ENCODE peak calls at places on chromosomes 4 and X, in ten cellular contexts. One of them, this sample, is unnamed.

GRCh38 chr4:97646997-97647396 is 496.3 kb downstream of the STPG2 start:
- DNase-seq in transverse colon: no peak
- DNase-seq in suprapubic skin: no peak
- DNase-seq in NB4: no peak
- DNase-seq in GM12865: no peak
- DNase-seq in dorsolateral prefrontal cortex: peak
- DNase-seq in brain microvascular endothelial cell: peak
- DNase-seq in IMR-90: no peak
- DNase-seq in RWPE1: no peak
- DNase-seq in fibroblast of pulmonary artery: peak
- DNase-seq in this sample: peak

GRCh38 chrX:45801554-45801953 is 600.9 kb upstream of the DIPK2B start:
- DNase-seq in dorsolateral prefrontal cortex: no peak
- DNase-seq in fibroblast of pulmonary artery: peak
- DNase-seq in GM12865: peak
- DNase-seq in NB4: peak
- DNase-seq in RWPE1: no peak
- DNase-seq in brain microvascular endothelial cell: peak
- DNase-seq in transverse colon: no peak
- DNase-seq in IMR-90: peak
- DNase-seq in suprapubic skin: no peak
- DNase-seq in this sample: peak

GRCh38 chr4:2934077-2934812 is 29.0 kb downstream of the NOP14 start:
- DNase-seq in RWPE1: no peak
- DNase-seq in GM12865: peak
- DNase-seq in brain microvascular endothelial cell: peak
- DNase-seq in dorsolateral prefrontal cortex: no peak
- DNase-seq in NB4: peak
- DNase-seq in IMR-90: peak
- DNase-seq in suprapubic skin: peak
- DNase-seq in transverse colon: peak
- DNase-seq in fibroblast of pulmonary artery: peak
- DNase-seq in this sample: peak

GRCh38 chrX:38232287-38232686 is 11.6 kb upstream of the SRPX start:
- DNase-seq in suprapubic skin: no peak
- DNase-seq in dorsolateral prefrontal cortex: no peak
- DNase-seq in brain microvascular endothelial cell: peak
- DNase-seq in NB4: no peak
- DNase-seq in RWPE1: no peak
- DNase-seq in fibroblast of pulmonary artery: peak
- DNase-seq in transverse colon: no peak
- DNase-seq in GM12865: peak
- DNase-seq in IMR-90: peak
- DNase-seq in this sample: peak

GRCh38 chrX:39928704-39929439 is 168.9 kb downstream of the BCOR start:
- DNase-seq in NB4: no peak
- DNase-seq in dorsolateral prefrontal cortex: no peak
- DNase-seq in RWPE1: peak
- DNase-seq in suprapubic skin: no peak
- DNase-seq in IMR-90: no peak
- DNase-seq in brain microvascular endothelial cell: no peak
- DNase-seq in GM12865: no peak
- DNase-seq in fibroblast of pulmonary artery: no peak
- DNase-seq in transverse colon: peak
- DNase-seq in this sample: no peak

GRCh38 chr4:61918507-61919462 is 718.7 kb downstream of the ADGRL3 start:
- DNase-seq in transverse colon: no peak
- DNase-seq in brain microvascular endothelial cell: no peak
- DNase-seq in GM12865: no peak
- DNase-seq in IMR-90: no peak
- DNase-seq in fibroblast of pulmonary artery: no peak
- DNase-seq in suprapubic skin: no peak
- DNase-seq in dorsolateral prefrontal cortex: no peak
- DNase-seq in RWPE1: no peak
- DNase-seq in NB4: no peak
- DNase-seq in this sample: no peak

GRCh38 chrX:2921193-2921592 is 7.9 kb downstream of the ARSD start:
- DNase-seq in brain microvascular endothelial cell: no peak
- DNase-seq in NB4: no peak
- DNase-seq in IMR-90: no peak
- DNase-seq in fibroblast of pulmonary artery: no peak
- DNase-seq in RWPE1: no peak
- DNase-seq in transverse colon: no peak
- DNase-seq in GM12865: no peak
- DNase-seq in suprapubic skin: no peak
- DNase-seq in dorsolateral prefrontal cortex: no peak
- DNase-seq in this sample: no peak

GRCh38 chr4:26859762-26860156 is 882 bp upstream of the STIM2 start:
- DNase-seq in dorsolateral prefrontal cortex: no peak
- DNase-seq in brain microvascular endothelial cell: no peak
- DNase-seq in RWPE1: no peak
- DNase-seq in IMR-90: no peak
- DNase-seq in NB4: no peak
- DNase-seq in transverse colon: no peak
- DNase-seq in fibroblast of pulmonary artery: no peak
- DNase-seq in GM12865: no peak
- DNase-seq in suprapubic skin: no peak
- DNase-seq in this sample: no peak

GRCh38 chr4:8701101-8702019 is 108.8 kb downstream of the CPZ start:
- DNase-seq in brain microvascular endothelial cell: no peak
- DNase-seq in RWPE1: no peak
- DNase-seq in suprapubic skin: peak
- DNase-seq in dorsolateral prefrontal cortex: peak
- DNase-seq in NB4: no peak
- DNase-seq in IMR-90: no peak
- DNase-seq in fibroblast of pulmonary artery: no peak
- DNase-seq in transverse colon: peak
- DNase-seq in GM12865: no peak
- DNase-seq in this sample: no peak

GRCh38 chrX:78922754-78923153 is 22.4 kb upstream of the P2RY10 start:
- DNase-seq in transverse colon: no peak
- DNase-seq in dorsolateral prefrontal cortex: no peak
- DNase-seq in brain microvascular endothelial cell: no peak
- DNase-seq in GM12865: peak
- DNase-seq in suprapubic skin: no peak
- DNase-seq in NB4: no peak
- DNase-seq in IMR-90: no peak
- DNase-seq in RWPE1: no peak
- DNase-seq in fibroblast of pulmonary artery: no peak
- DNase-seq in this sample: peak

GRCh38 chr4:128311659-128312392 is 24.2 kb upstream of the PGRMC2 start:
- DNase-seq in dorsolateral prefrontal cortex: no peak
- DNase-seq in NB4: no peak
- DNase-seq in suprapubic skin: no peak
- DNase-seq in brain microvascular endothelial cell: no peak
- DNase-seq in IMR-90: no peak
- DNase-seq in GM12865: no peak
- DNase-seq in fibroblast of pulmonary artery: no peak
- DNase-seq in RWPE1: no peak
- DNase-seq in transverse colon: peak
- DNase-seq in this sample: no peak

GRCh38 chr4:3485882-3486555 is 22.9 kb downstream of the DOK7 start:
- DNase-seq in dorsolateral prefrontal cortex: no peak
- DNase-seq in IMR-90: no peak
- DNase-seq in GM12865: no peak
- DNase-seq in suprapubic skin: no peak
- DNase-seq in NB4: no peak
- DNase-seq in RWPE1: no peak
- DNase-seq in brain microvascular endothelial cell: no peak
- DNase-seq in fibroblast of pulmonary artery: no peak
- DNase-seq in transverse colon: no peak
- DNase-seq in this sample: no peak

GRCh38 chr4:114539985-114540384 is 58.6 kb upstream of the UGT8 start:
- DNase-seq in brain microvascular endothelial cell: no peak
- DNase-seq in IMR-90: no peak
- DNase-seq in dorsolateral prefrontal cortex: no peak
- DNase-seq in suprapubic skin: no peak
- DNase-seq in fibroblast of pulmonary artery: no peak
- DNase-seq in RWPE1: no peak
- DNase-seq in GM12865: no peak
- DNase-seq in transverse colon: no peak
- DNase-seq in NB4: no peak
- DNase-seq in this sample: no peak

DNA sequence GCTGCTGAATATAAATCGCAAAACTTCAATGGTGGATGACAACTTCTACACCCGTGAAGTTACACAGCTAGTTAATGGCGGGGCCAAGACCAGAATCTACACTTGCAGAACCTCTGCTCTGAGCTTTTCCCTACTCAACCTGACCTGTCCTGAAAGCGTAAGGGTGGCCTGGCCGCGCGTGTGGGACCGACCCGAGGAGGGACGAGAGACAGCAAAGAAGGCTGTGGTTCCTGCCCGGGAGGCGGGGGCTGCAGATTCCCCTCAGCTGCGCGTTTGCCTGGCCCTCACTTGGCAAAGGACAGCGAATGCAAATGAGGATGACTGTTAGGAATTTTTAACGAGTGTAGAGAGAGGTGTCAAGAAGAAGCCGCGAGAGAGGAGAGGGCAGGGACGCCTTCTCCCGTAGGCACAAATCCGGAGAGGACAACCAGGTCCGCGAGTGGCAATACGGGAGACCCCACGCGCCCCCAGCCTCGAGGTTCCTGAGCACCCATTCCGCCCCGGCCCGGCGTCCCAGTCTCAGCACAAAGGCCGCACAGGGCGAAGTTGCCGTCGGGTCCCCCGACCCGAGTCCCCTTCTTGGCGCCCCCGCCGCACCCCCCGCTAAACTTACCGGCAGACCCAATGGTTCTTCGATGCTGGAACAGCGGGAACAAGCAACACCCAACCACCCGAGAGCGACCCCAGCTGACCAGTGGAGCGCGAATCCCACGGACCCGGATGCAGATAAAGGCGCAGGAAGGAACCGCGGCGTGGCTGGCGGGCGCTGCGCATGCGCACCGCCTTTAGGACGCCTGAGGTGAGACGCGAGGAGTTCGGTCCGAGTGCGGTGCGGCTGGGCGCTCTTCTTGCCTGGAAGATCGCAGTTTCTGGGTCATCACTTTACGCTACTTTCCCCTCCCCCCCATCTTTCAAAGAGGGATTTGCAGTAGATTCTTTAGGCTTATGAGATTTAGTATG is at the start of gene GNPDA2:
- DNase-seq in RWPE1: peak
- DNase-seq in NB4: peak
- DNase-seq in transverse colon: peak
- DNase-seq in brain microvascular endothelial cell: peak
- DNase-seq in suprapubic skin: peak
- DNase-seq in dorsolateral prefrontal cortex: peak
- DNase-seq in IMR-90: peak
- DNase-seq in fibroblast of pulmonary artery: peak
- DNase-seq in GM12865: peak
- DNase-seq in this sample: peak
- TF ChIP-seq CTCF in RWPE1: peak
- TF ChIP-seq CTCF in NB4: no peak
- TF ChIP-seq CTCF in transverse colon: no peak
- TF ChIP-seq CTCF in brain microvascular endothelial cell: peak
- TF ChIP-seq CTCF in suprapubic skin: no peak
- TF ChIP-seq CTCF in dorsolateral prefrontal cortex: peak
- TF ChIP-seq CTCF in IMR-90: peak
- TF ChIP-seq CTCF in fibroblast of pulmonary artery: peak
- TF ChIP-seq CTCF in GM12865: peak
- TF ChIP-seq CTCF in this sample: no peak

DNA sequence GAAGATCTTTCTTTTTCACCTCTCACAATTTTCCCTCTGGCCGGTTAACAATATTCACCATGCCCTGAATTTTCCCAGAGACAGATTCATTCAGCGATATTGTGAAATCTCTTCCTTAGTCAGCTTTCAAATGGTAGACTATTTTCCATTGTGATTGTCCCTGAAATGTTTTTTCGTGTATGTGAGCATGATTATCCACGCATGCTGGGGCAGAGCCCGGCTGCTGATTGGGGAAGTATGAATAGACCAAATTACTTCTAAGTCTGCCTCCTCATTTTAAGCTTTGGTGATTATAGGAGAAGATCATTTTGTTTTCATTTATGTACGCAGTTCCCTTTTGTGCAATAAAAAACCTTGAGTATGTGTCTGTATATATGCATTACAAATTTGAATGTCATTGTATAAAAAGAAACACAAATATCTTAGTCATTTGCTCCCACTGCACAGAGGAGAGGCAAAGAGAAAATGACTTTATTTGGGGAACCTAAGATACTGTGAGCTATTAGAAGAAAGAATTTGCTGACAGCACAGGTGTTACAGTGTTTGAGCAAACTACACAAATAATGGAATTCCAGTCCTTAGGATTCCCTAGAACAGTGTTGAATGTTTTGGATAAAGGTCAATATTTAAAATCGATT is 11.3 kb downstream of the DTHD1 start:
- DNase-seq in GM12865: no peak
- DNase-seq in transverse colon: no peak
- DNase-seq in IMR-90: no peak
- DNase-seq in suprapubic skin: no peak
- DNase-seq in dorsolateral prefrontal cortex: peak
- DNase-seq in RWPE1: peak
- DNase-seq in fibroblast of pulmonary artery: peak
- DNase-seq in brain microvascular endothelial cell: no peak
- DNase-seq in NB4: no peak
- DNase-seq in this sample: no peak
- TF ChIP-seq CTCF in GM12865: no peak
- TF ChIP-seq CTCF in transverse colon: no peak
- TF ChIP-seq CTCF in IMR-90: no peak
- TF ChIP-seq CTCF in suprapubic skin: no peak
- TF ChIP-seq CTCF in dorsolateral prefrontal cortex: no peak
- TF ChIP-seq CTCF in RWPE1: no peak
- TF ChIP-seq CTCF in fibroblast of pulmonary artery: no peak
- TF ChIP-seq CTCF in brain microvascular endothelial cell: no peak
- TF ChIP-seq CTCF in NB4: no peak
- TF ChIP-seq CTCF in this sample: no peak

GRCh38 chrX:50448565-50448964 is 22.1 kb downstream of the DGKK start:
- DNase-seq in brain microvascular endothelial cell: no peak
- DNase-seq in RWPE1: peak
- DNase-seq in GM12865: peak
- DNase-seq in dorsolateral prefrontal cortex: no peak
- DNase-seq in suprapubic skin: no peak
- DNase-seq in fibroblast of pulmonary artery: no peak
- DNase-seq in IMR-90: peak
- DNase-seq in NB4: peak
- DNase-seq in transverse colon: peak
- DNase-seq in this sample: peak
- TF ChIP-seq CTCF in brain microvascular endothelial cell: no peak
- TF ChIP-seq CTCF in RWPE1: no peak
- TF ChIP-seq CTCF in GM12865: peak
- TF ChIP-seq CTCF in dorsolateral prefrontal cortex: no peak
- TF ChIP-seq CTCF in suprapubic skin: no peak
- TF ChIP-seq CTCF in fibroblast of pulmonary artery: no peak
- TF ChIP-seq CTCF in IMR-90: no peak
- TF ChIP-seq CTCF in NB4: peak
- TF ChIP-seq CTCF in transverse colon: peak
- TF ChIP-seq CTCF in this sample: peak

DNA sequence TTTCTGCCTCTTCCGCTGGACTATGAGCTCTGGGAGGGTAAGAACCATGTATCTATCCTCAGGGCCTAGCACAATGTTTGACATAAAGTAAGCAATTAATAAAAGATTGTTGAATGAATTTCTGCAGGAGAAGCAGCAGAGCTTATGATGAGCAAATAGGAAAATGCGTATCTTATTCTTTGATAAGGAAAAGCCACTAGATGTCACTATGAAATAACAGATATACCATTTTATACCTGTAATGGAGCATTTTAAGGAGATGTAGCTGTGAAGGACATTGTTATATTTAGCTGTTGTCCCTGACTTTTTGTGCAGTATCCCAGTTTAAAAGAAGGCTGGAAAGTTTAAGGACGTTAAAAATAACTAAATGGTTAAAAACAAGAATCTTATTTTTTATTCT is 147.2 kb upstream of the MBNL3 start:
- DNase-seq in NB4: peak
- DNase-seq in suprapubic skin: no peak
- DNase-seq in IMR-90: no peak
- DNase-seq in transverse colon: no peak
- DNase-seq in brain microvascular endothelial cell: no peak
- DNase-seq in RWPE1: no peak
- DNase-seq in GM12865: no peak
- DNase-seq in fibroblast of pulmonary artery: peak
- DNase-seq in dorsolateral prefrontal cortex: no peak
- DNase-seq in this sample: peak
- TF ChIP-seq CTCF in NB4: no peak
- TF ChIP-seq CTCF in suprapubic skin: no peak
- TF ChIP-seq CTCF in IMR-90: peak
- TF ChIP-seq CTCF in transverse colon: no peak
- TF ChIP-seq CTCF in brain microvascular endothelial cell: no peak
- TF ChIP-seq CTCF in RWPE1: no peak
- TF ChIP-seq CTCF in GM12865: no peak
- TF ChIP-seq CTCF in fibroblast of pulmonary artery: no peak
- TF ChIP-seq CTCF in dorsolateral prefrontal cortex: peak
- TF ChIP-seq CTCF in this sample: no peak

This sample was measured in fibroblast of mammary gland.